ENCODE peak calls at places on chromosomes 13 and 19, in six cellular contexts. F, K, T, X, M and S are unnamed samples.

GRCh38 chr19:2077833-2078619 is 18.1 kb downstream of the MOB3A start:
- DNase-seq in F (no peak), K (no peak), T (no peak), X (no peak), M (no peak), S (no peak)

GRCh38 chr19:40567040-40567749 is 9.5 kb upstream of the SHKBP1 start:
- DNase-seq in F (no peak), K (no peak), T (no peak), X (no peak), M (peak), S (no peak)

GRCh38 chr13:93079294-93079693 is 147.3 kb upstream of the GPC6 start:
- DNase-seq in F (no peak), K (no peak), T (no peak), X (no peak), M (no peak), S (peak)

GRCh38 chr19:45601524-45602522 is at the start of gene GPR4:
- DNase-seq in F (no peak), K (no peak), T (no peak), X (no peak), M (peak), S (peak)

GRCh38 chr13:25770601-25771000 is 281.2 kb downstream of the SHISA2 start:
- DNase-seq in F (no peak), K (no peak), T (no peak), X (no peak), M (no peak), S (no peak)

GRCh38 chr13:98476538-98476966 is 100.4 kb downstream of the STK24 start:
- DNase-seq in F (peak), K (peak), T (peak), X (peak), M (no peak), S (no peak)

GRCh38 chr13:113119822-113120189 is 2.8 kb upstream of the F10 start:
- DNase-seq in F (no peak), K (no peak), T (no peak), X (no peak), M (no peak), S (no peak)

GRCh38 chr19:3285647-3286176 is 61.3 kb downstream of the CELF5 start:
- DNase-seq in F (peak), K (no peak), T (peak), X (no peak), M (no peak), S (peak)

GRCh38 chr13:25733696-25734435 is 317.9 kb downstream of the SHISA2 start:
- DNase-seq in F (no peak), K (peak), T (no peak), X (no peak), M (no peak), S (no peak)

GRCh38 chr19:2529473-2529918 is 53.6 kb downstream of the GADD45B start:
- DNase-seq in F (no peak), K (no peak), T (no peak), X (peak), M (no peak), S (peak)